ENCODE peak calls at places on chromosome 20, in five cellular contexts. F is heart right ventricle, G is WERI-Rb-1, C is cardiac muscle cell, H is body of pancreas. L is an unnamed sample.

GRCh38 chr20:3987296-3987695 is 28.1 kb downstream of the RNF24 start:
- DNase-seq in F (no peak), G (no peak), C (no peak), H (no peak), L (no peak)

GRCh38 chr20:19968488-19969073 is 48.6 kb upstream of the NAA20 start:
- DNase-seq in F (no peak), G (no peak), C (no peak), H (no peak), L (no peak)

GRCh38 chr20:610130-611046 is at the start of gene TCF15:
- DNase-seq in F (peak; percentile 67), G (peak; percentile 75), C (peak; percentile 86), H (no peak), L (no peak)

GRCh38 chr20:56630506-56631317 is 1.6 kb downstream of the TFAP2C start:
- DNase-seq in F (no peak), G (no peak), C (peak; percentile 34), H (no peak), L (peak; percentile 24)

GRCh38 chr20:51597389-51598231 is 55.1 kb upstream of the NFATC2 start:
- DNase-seq in F (no peak), G (no peak), C (no peak), H (no peak), L (no peak)

GRCh38 chr20:1945134-1945618 is 48.7 kb downstream of the PDYN start:
- DNase-seq in F (peak; percentile 35), G (no peak), C (no peak), H (peak; percentile 65), L (no peak)

GRCh38 chr20:23159923-23160445 is 73.9 kb upstream of the CD93 start:
- DNase-seq in F (no peak), G (no peak), C (no peak), H (no peak), L (no peak)

GRCh38 chr20:51447097-51447764 is 95.3 kb downstream of the NFATC2 start:
- DNase-seq in F (peak; percentile 66), G (no peak), C (no peak), H (peak; percentile 37), L (peak; percentile 28)

GRCh38 chr20:57342829-57343228 is 8.2 kb upstream of the RAE1 start:
- DNase-seq in F (no peak), G (no peak), C (no peak), H (no peak), L (no peak)

GRCh38 chr20:4544765-4545164 is 176.9 kb upstream of the PRND start:
- DNase-seq in F (no peak), G (no peak), C (no peak), H (no peak), L (no peak)

DNA sequence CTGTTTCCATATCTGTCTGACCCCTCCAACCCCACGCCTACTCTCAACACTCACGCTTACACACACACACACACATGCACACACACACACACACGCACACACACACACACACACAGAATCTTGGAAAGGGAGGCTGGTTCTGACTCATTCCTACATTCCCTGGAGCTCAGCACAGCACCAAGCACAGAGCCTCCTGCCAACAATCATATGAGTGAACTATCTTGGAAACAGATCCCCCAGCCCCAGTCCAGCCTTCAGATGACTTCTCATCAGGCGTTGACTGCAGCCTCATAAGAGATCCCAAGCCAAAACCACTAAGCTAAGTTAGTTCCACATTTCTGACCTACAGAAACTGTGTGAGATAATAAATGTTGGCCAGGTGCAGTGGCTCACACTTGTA is 14.1 kb upstream of the HCK start:
- DNase-seq in F (no peak), G (no peak), C (no peak), H (no peak), L (no peak)
- H3K9me3 ChIP-seq in F (no peaks in the 10 kb centered on the region), G (no peaks in the 10 kb centered on the region), C (no peaks in the 10 kb centered on the region), H (no peaks in the 10 kb centered on the region), L (no peaks in the 10 kb centered on the region)

GRCh38 chr20:29687438-29687837 is 1570.0 kb upstream of the DEFB115 start:
- DNase-seq in F (no peak), G (no peak), C (no peak), H (no peak), L (no peak)
- H3K9me3 ChIP-seq in F (no peaks in the 10 kb centered on the region), G (peaks cover 2% of the 10 kb centered on the region), C (peaks cover 3% of the 10 kb centered on the region), H (no peaks in the 10 kb centered on the region), L (no peaks in the 10 kb centered on the region)

GRCh38 chr20:63076421-63076820 is 69.7 kb upstream of the BHLHE23 start:
- DNase-seq in F (no peak), G (no peak), C (no peak), H (no peak), L (no peak)
- H3K9me3 ChIP-seq in F (no peaks in the 10 kb centered on the region), G (peaks cover 28% of the 10 kb centered on the region), C (no peaks in the 10 kb centered on the region), H (no peaks in the 10 kb centered on the region), L (no peaks in the 10 kb centered on the region)

GRCh38 chr20:24850206-24850605 is 98.9 kb upstream of the CST7 start:
- DNase-seq in F (no peak), G (no peak), C (no peak), H (no peak), L (no peak)

GRCh38 chr20:24859539-24859938 is 89.5 kb upstream of the CST7 start:
- DNase-seq in F (no peak), G (no peak), C (no peak), H (no peak), L (no peak)

GRCh38 chr20:24851346-24852019 is 97.6 kb upstream of the CST7 start:
- DNase-seq in F (no peak), G (no peak), C (no peak), H (no peak), L (no peak)

GRCh38 chr20:24855848-24856247 is 93.2 kb upstream of the CST7 start:
- DNase-seq in F (no peak), G (no peak), C (no peak), H (no peak), L (no peak)
- H3K9me3 ChIP-seq in F (peaks cover 3% of the 10 kb centered on the region), G (peaks cover 6% of the 10 kb centered on the region), C (no peaks in the 10 kb centered on the region), H (peaks cover 5% of the 10 kb centered on the region), L (no peaks in the 10 kb centered on the region)

DNA sequence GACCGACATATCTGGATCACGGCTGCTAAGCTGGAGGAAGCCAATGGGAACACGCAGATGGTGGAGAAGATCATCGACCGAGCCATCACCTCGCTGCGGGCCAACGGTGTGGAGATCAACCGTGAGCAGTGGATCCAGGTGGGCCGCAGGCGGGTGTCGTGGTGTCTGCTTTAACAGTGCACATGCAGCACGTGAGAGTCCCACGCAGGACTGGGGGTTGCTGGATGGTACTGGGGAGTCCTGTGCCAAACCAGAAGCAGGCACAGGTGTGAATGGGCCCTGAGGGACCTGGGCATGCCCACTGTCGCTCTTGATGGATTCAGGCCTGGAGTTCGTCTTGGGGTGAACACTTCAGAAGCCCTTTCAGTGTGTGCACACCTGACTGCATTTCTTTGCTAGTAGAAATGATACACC is 24.6 kb upstream of the C20orf204 start:
- DNase-seq in F (no peak), G (no peak), C (no peak), H (no peak), L (no peak)
- H3K9me3 ChIP-seq in F (no peaks in the 10 kb centered on the region), G (no peaks in the 10 kb centered on the region), C (no peaks in the 10 kb centered on the region), H (no peaks in the 10 kb centered on the region), L (no peaks in the 10 kb centered on the region)

GRCh38 chr20:8043687-8044278 is 24.2 kb upstream of the TMX4 start:
- DNase-seq in F (peak; percentile 39), G (peak; percentile 19), C (peak; percentile 79), H (no peak), L (peak; percentile 60)
- H3K9me3 ChIP-seq in F (no peaks in the 10 kb centered on the region), G (no peaks in the 10 kb centered on the region), C (no peaks in the 10 kb centered on the region), H (no peaks in the 10 kb centered on the region), L (no peaks in the 10 kb centered on the region)

GRCh38 chr20:29318871-29319461 is 1938.5 kb upstream of the DEFB115 start:
- DNase-seq in F (no peak), G (no peak), C (no peak), H (no peak), L (no peak)
- H3K9me3 ChIP-seq in F (no peaks in the 10 kb centered on the region), G (no peaks in the 10 kb centered on the region), C (no peaks in the 10 kb centered on the region), H (no peaks in the 10 kb centered on the region), L (no peaks in the 10 kb centered on the region)

DNA sequence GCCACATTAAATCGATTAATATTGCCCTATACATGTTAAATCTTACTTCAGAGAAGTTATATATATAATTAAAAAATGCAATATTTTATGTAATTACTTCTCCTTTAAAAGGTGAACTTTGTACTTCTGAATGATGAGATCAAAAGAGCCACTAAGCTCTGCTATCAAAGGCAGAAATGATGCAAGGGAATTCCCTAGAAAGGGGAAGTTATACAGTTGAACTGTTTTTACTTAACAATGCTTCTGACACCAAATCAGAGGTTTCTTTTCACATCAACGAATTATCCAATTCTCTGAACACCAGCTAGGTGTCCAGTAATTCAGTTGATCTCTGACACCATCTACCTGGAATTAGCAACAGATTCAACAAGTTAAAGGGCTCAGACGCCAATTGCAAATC is 319.9 kb upstream of the TSHZ2 start:
- DNase-seq in F (no peak), G (no peak), C (no peak), H (no peak), L (no peak)
- H3K9me3 ChIP-seq in F (no peaks in the 10 kb centered on the region), G (no peaks in the 10 kb centered on the region), C (no peaks in the 10 kb centered on the region), H (no peaks in the 10 kb centered on the region), L (no peaks in the 10 kb centered on the region)

GRCh38 chr20:43804781-43805180 is 78.0 kb upstream of the GTSF1L start:
- DNase-seq in F (no peak), G (no peak), C (no peak), H (no peak), L (no peak)

GRCh38 chr20:43812216-43812615 is 85.4 kb upstream of the GTSF1L start:
- DNase-seq in F (no peak), G (no peak), C (no peak), H (no peak), L (no peak)

GRCh38 chr20:43809206-43809819 is 82.5 kb upstream of the GTSF1L start:
- DNase-seq in F (no peak), G (no peak), C (no peak), H (no peak), L (no peak)
- H3K9me3 ChIP-seq in F (peaks cover 8% of the 10 kb centered on the region), G (peaks cover 12% of the 10 kb centered on the region), C (no peaks in the 10 kb centered on the region), H (peaks cover 12% of the 10 kb centered on the region), L (no peaks in the 10 kb centered on the region)

DNA sequence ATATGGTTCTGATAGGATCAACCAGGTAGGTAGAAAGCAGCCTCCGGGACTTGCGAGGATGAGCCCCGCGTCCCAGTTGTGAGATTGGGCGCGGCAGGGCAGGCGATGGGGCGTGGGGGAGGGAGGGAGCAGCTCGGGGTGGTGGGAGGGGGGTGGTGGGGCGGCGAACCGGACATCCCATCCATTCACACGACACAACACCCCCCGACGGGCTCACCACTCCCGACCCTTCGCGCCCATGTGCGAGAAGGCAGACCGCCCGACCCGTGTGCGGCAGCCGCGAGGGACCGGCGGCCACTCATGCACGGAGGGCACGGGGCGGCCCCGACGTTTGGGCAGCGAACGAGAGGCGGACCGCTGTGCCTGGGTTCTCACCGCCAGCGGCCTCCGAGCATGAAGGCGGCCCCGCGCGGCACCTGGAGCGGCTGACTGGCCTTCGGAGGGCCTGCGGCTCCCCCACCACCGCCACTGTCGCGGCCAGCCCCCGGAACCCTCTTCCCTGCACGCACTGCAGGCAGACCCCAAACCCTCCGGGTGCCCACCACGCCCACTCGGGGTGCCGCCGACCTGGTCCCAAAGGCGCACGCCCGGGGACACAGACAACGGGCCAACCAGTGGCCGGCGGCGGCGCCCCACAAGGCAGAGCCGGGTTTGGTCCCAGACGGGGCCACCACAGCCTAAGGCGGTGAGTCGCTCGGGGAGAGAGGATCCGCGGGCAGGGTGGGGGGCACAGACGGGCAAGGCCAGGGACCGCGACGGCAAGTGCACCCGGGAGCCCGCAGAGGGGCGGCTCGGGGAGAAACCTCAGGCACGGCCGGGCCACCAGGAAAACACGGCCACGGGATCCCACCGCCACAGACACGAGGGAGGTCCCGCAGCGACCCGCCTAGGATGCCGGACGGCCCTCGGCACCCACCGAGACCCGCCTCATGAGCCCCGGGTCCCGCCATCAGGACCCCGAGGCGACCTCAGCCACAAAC is 769.2 kb upstream of the DEFB115 start:
- DNase-seq in F (no peak), G (no peak), C (no peak), H (no peak), L (no peak)
- H3K9me3 ChIP-seq in F (no peaks in the 10 kb centered on the region), G (peaks cover 8% of the 10 kb centered on the region), C (no peaks in the 10 kb centered on the region), H (peaks cover 18% of the 10 kb centered on the region), L (no peaks in the 10 kb centered on the region)

L was measured in prostate gland.